ENCODE peak calls at places on chromosomes 3 and 15, in nine cellular contexts. P is type B pancreatic cell, Z is omental fat pad, V is hepatocyte, G is suprapubic skin, A is astrocyte of the spinal cord, R is heart right ventricle, S is choroid plexus epithelial cell, U is cardiac muscle cell. H is an unnamed sample.

GRCh38 chr3:64340636-64341240 is 115.5 kb upstream of the PRICKLE2 start:
- DNase-seq in U (peak; percentile 56), S (peak; percentile 89), V (peak; percentile 46), P (no peak), Z (no peak), G (no peak), A (peak; percentile 87), R (no peak), H (no peak)

GRCh38 chr3:6260551-6261191 is 600.2 kb upstream of the GRM7 start:
- DNase-seq in U (no peak), V (no peak), P (no peak), G (no peak), A (no peak), Z (no peak), R (no peak), S (no peak), H (no peak)

GRCh38 chr3:129665024-129665768 is 58.7 kb upstream of the PLXND1 start:
- DNase-seq in U (peak; percentile 17), Z (no peak), S (peak; percentile 39), R (no peak), V (no peak), G (no peak), P (no peak), A (peak; percentile 47), H (no peak)

GRCh38 chr3:8737301-8737700 is 3.7 kb downstream of the CAV3 start:
- DNase-seq in V (no peak), R (no peak), S (no peak), P (peak; percentile 49), U (no peak), Z (no peak), G (no peak), A (no peak), H (no peak)

GRCh38 chr3:98114264-98114663 is 16.3 kb upstream of the OR5H1 start:
- DNase-seq in U (no peak), Z (no peak), P (no peak), A (no peak), G (no peak), S (no peak), V (no peak), R (no peak), H (no peak)

GRCh38 chr15:70062321-70062956 is 35.3 kb downstream of the TLE3 start:
- DNase-seq in G (no peak), U (peak; percentile 95), V (peak; percentile 63), P (peak; percentile 86), R (peak; percentile 78), A (peak; percentile 96), Z (no peak), S (peak; percentile 94), H (no peak)

GRCh38 chr15:73078722-73079121 is 26.5 kb downstream of the NEO1 start:
- DNase-seq in U (peak; percentile 93), A (peak; percentile 85), V (peak; percentile 16), G (no peak), S (peak; percentile 80), R (no peak), P (no peak), Z (no peak), H (no peak)

GRCh38 chr3:67489816-67490215 is 164.6 kb downstream of the SUCLG2 start:
- DNase-seq in G (no peak), S (peak; percentile 42), A (peak; percentile 40), P (no peak), R (no peak), Z (no peak), V (no peak), U (no peak), H (no peak)

GRCh38 chr3:197421021-197421420 is 122.6 kb upstream of the DLG1 start:
- DNase-seq in A (no peak), U (no peak), G (no peak), S (no peak), P (no peak), V (no peak), R (no peak), Z (no peak), H (no peak)

GRCh38 chr3:123880998-123881561 is 3.1 kb downstream of the MYLK start:
- DNase-seq in V (peak; percentile 28), S (peak; percentile 76), A (peak; percentile 54), P (no peak), R (no peak), U (peak; percentile 66), G (no peak), Z (no peak), H (no peak)

GRCh38 chr3:194738254-194739093 is 52.8 kb downstream of the FAM43A start:
- DNase-seq in A (peak; percentile 36), R (peak; percentile 79), S (no peak), P (no peak), Z (no peak), V (peak; percentile 50), G (peak; percentile 51), U (peak; percentile 67), H (no peak)

GRCh38 chr3:48631516-48632448 is 3.5 kb downstream of the SLC26A6 start:
- DNase-seq in R (no peak), S (no peak), A (no peak), G (no peak), Z (no peak), P (no peak), V (no peak), U (no peak), H (no peak)

GRCh38 chr15:40906101-40906946 is 12.1 kb downstream of the VPS18 start:
- DNase-seq in V (peak; percentile 94), R (peak; percentile 95), S (peak; percentile 70), G (peak; percentile 91), Z (peak; percentile 65), U (peak; percentile 96), P (peak; percentile 93), A (peak; percentile 93), H (peak; percentile 90)

GRCh38 chr3:9180764-9181117 is 68.7 kb downstream of the SRGAP3 start:
- DNase-seq in S (no peak), A (no peak), P (no peak), U (no peak), G (no peak), V (no peak), R (no peak), Z (no peak), H (no peak)

GRCh38 chr3:129352650-129353588 is 74.2 kb downstream of the HMCES start:
- DNase-seq in G (no peak), P (no peak), A (no peak), R (peak; percentile 56), V (no peak), Z (no peak), U (no peak), S (no peak), H (no peak)

GRCh38 chr15:101013151-101013550 is 94.0 kb downstream of the LRRK1 start:
- DNase-seq in U (no peak), P (peak; percentile 60), S (no peak), R (peak; percentile 2), V (no peak), A (no peak), G (peak; percentile 43), Z (no peak), H (no peak)

GRCh38 chr3:40768536-40768935 is 243.8 kb downstream of the ZNF621 start:
- DNase-seq in G (no peak), A (no peak), U (no peak), S (peak; percentile 29), V (peak; percentile 58), Z (no peak), R (no peak), P (no peak), H (no peak)

GRCh38 chr3:174010902-174011301 is 613.4 kb downstream of the NLGN1 start:
- DNase-seq in A (no peak), G (no peak), S (no peak), Z (no peak), U (no peak), V (no peak), P (no peak), R (no peak), H (no peak)

GRCh38 chr15:41994772-41995475 is 22.6 kb upstream of the EHD4 start:
- DNase-seq in P (no peak), R (no peak), G (no peak), Z (no peak), U (no peak), V (no peak), A (no peak), S (no peak), H (no peak)
- TF ChIP-seq CTCF in P (no peak), R (no peak), G (no peak), Z (no peak), U (no peak), V (no peak), A (no peak), S (no peak), H (no peak)

DNA sequence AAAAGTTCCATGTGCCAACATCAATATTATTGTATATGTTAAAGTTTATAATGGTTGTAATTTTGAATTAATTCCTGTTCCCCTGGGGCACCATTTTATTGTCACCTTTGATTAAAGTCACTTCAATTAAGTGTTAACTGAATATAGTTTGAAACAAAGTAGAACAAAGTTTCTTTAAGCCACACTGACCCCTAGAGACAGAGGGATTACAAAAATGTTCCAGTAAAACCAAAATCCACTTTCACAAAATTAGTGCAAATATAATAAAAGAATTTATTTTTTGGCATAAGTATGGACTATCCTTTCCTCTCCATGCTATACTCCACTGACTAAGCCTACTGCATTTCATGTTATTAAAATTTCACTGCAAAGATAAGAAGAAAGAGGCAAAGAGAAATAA is 123.9 kb downstream of the ZMAT3 start:
- DNase-seq in U (no peak), S (peak; percentile 10), A (peak; percentile 3), V (no peak), G (no peak), R (no peak), Z (no peak), P (no peak), H (no peak)
- TF ChIP-seq CTCF in U (peak; percentile 7), S (no peak), A (peak; percentile 26), V (peak; percentile 30), G (no peak), R (no peak), Z (no peak), P (peak; percentile 21), H (no peak)

GRCh38 chr3:19213608-19214220 is 65.4 kb downstream of the KCNH8 start:
- DNase-seq in A (no peak), P (no peak), G (no peak), Z (no peak), S (no peak), U (no peak), R (no peak), V (no peak), H (no peak)
- TF ChIP-seq CTCF in A (no peak), P (no peak), G (no peak), Z (no peak), S (no peak), U (no peak), R (no peak), V (no peak), H (no peak)

GRCh38 chr3:36501568-36502075 is 121.3 kb downstream of the STAC start:
- DNase-seq in V (no peak), R (no peak), U (no peak), S (no peak), P (no peak), A (no peak), Z (no peak), G (no peak), H (no peak)

GRCh38 chr3:36496734-36497133 is 116.4 kb downstream of the STAC start:
- DNase-seq in A (peak; percentile 70), G (no peak), Z (no peak), R (no peak), P (no peak), U (peak; percentile 81), V (no peak), S (peak; percentile 78), H (no peak)

GRCh38 chr3:36493051-36493450 is 112.7 kb downstream of the STAC start:
- DNase-seq in V (no peak), A (no peak), U (peak; percentile 24), S (no peak), G (no peak), R (no peak), Z (no peak), P (no peak), H (no peak)

GRCh38 chr3:36494461-36495109 is 114.3 kb downstream of the STAC start:
- DNase-seq in G (peak; percentile 72), R (no peak), S (peak; percentile 81), V (peak; percentile 12), Z (no peak), P (no peak), U (peak; percentile 83), A (peak; percentile 33), H (no peak)

GRCh38 chr3:36497234-36497633 is 116.9 kb downstream of the STAC start:
- DNase-seq in V (no peak), P (no peak), S (no peak), A (no peak), G (no peak), R (no peak), Z (no peak), U (no peak), H (no peak)
- TF ChIP-seq CTCF in V (no peak), P (no peak), S (no peak), A (no peak), G (no peak), R (no peak), Z (no peak), U (no peak), H (no peak)